ENCODE peak calls at places on chromosomes 4 and X, in five cellular contexts. D, O, L, G and H are unnamed samples.

GRCh38 chr4:101981756-101982155 is 191.2 kb downstream of the BANK1 start:
- DNase-seq in D (no peak), O (peak; percentile 10), L (no peak), G (no peak), H (peak; percentile 90)

GRCh38 chr4:75733369-75733768 is 9.0 kb downstream of the USO1 start:
- DNase-seq in D (no peak), O (no peak), L (no peak), G (no peak), H (no peak)

GRCh38 chrX:130877892-130878321 is 25.1 kb downstream of the ENOX2 start:
- DNase-seq in D (no peak), O (no peak), L (no peak), G (no peak), H (no peak)

GRCh38 chr4:16908377-16909021 is 10.1 kb upstream of the LDB2 start:
- DNase-seq in D (no peak), O (no peak), L (no peak), G (no peak), H (no peak)

GRCh38 chr4:30950737-30951136 is 230.6 kb downstream of the PCDH7 start:
- DNase-seq in D (no peak), O (no peak), L (no peak), G (no peak), H (no peak)

GRCh38 chr4:184261246-184261645 is 43.6 kb upstream of the ENPP6 start:
- DNase-seq in D (no peak), O (no peak), L (no peak), G (no peak), H (no peak)

GRCh38 chrX:118773782-118774181 is 46.4 kb downstream of the IL13RA1 start:
- DNase-seq in D (no peak), O (no peak), L (no peak), G (no peak), H (no peak)

GRCh38 chr4:52618795-52619590 is 40.1 kb downstream of the USP46 start:
- DNase-seq in D (no peak), O (no peak), L (no peak), G (no peak), H (no peak)

GRCh38 chrX:44828008-44828605 is 15.7 kb upstream of the DUSP21 start:
- DNase-seq in D (no peak), O (no peak), L (no peak), G (no peak), H (no peak)

GRCh38 chrX:154013614-154014360 is 5.9 kb downstream of the IRAK1 start:
- DNase-seq in D (no peak), O (peak; percentile 59), L (peak; percentile 62), G (no peak), H (peak; percentile 42)

GRCh38 chrX:130173190-130173895 is 1.6 kb downstream of the RAB33A start:
- DNase-seq in D (no peak), O (no peak), L (no peak), G (no peak), H (peak; percentile 60)

GRCh38 chr4:120025516-120025915 is 41.1 kb downstream of the MAD2L1 start:
- DNase-seq in D (no peak), O (no peak), L (no peak), G (no peak), H (no peak)

GRCh38 chr4:189500970-189501369 is 439.7 kb upstream of the FRG1 start:
- DNase-seq in D (no peak), O (no peak), L (no peak), G (no peak), H (no peak)

GRCh38 chr4:2269206-2269531 is 7.3 kb upstream of the MXD4 start:
- DNase-seq in D (no peak), O (peak; percentile 26), L (no peak), G (no peak), H (no peak)

GRCh38 chr4:151646322-151646721 is 114.5 kb downstream of the GATB start:
- DNase-seq in D (no peak), O (no peak), L (no peak), G (no peak), H (no peak)

GRCh38 chrX:140180585-140180984 is 215.3 kb upstream of the CXorf66 start:
- DNase-seq in D (no peak), O (no peak), L (no peak), G (no peak), H (no peak)

GRCh38 chr4:145909331-145909730 is 29.3 kb downstream of the ZNF827 start:
- DNase-seq in D (no peak), O (peak; percentile 72), L (peak; percentile 82), G (no peak), H (no peak)

GRCh38 chrX:102976793-102977495 is 39.9 kb downstream of the RAB40AL start:
- DNase-seq in D (no peak), O (no peak), L (no peak), G (no peak), H (no peak)

GRCh38 chr4:37648084-37648817 is 37.9 kb downstream of the RELL1 start:
- DNase-seq in D (no peak), O (no peak), L (no peak), G (no peak), H (no peak)

GRCh38 chr4:68407868-68408190 is 39.4 kb upstream of the TMPRSS11E start:
- DNase-seq in D (no peak), O (no peak), L (no peak), G (no peak), H (no peak)

GRCh38 chrX:78747471-78747870 is at the start of gene LPAR4:
- DNase-seq in D (no peak), O (peak; percentile 88), L (peak; percentile 22), G (no peak), H (no peak)

GRCh38 chr4:8121236-8122015 is 37.2 kb downstream of the ABLIM2 start:
- DNase-seq in D (no peak), O (no peak), L (no peak), G (no peak), H (no peak)

GRCh38 chrX:16712116-16712824 is at the start of gene CTPS2:
- DNase-seq in D (peak; percentile 11), O (peak; percentile 79), L (peak; percentile 58), G (peak; percentile 80), H (peak; percentile 27)

GRCh38 chr4:165324918-165325304 is 2.6 kb upstream of the MSMO1 start:
- DNase-seq in D (no peak), O (no peak), L (no peak), G (no peak), H (no peak)

GRCh38 chr4:42341518-42342026 is 55.7 kb upstream of the SHISA3 start:
- DNase-seq in D (no peak), O (no peak), L (no peak), G (no peak), H (no peak)

GRCh38 chr4:145828802-145829485 is 109.7 kb downstream of the ZNF827 start:
- DNase-seq in D (no peak), O (no peak), L (no peak), G (no peak), H (no peak)

GRCh38 chr4:47145630-47146029 is 114.3 kb downstream of the GABRB1 start:
- DNase-seq in D (no peak), O (no peak), L (no peak), G (no peak), H (no peak)

GRCh38 chrX:110146521-110146920 is 143.6 kb downstream of the TMEM164 start:
- DNase-seq in D (no peak), O (peak; percentile 64), L (no peak), G (no peak), H (peak; percentile 18)

GRCh38 chrX:13110427-13111324 is 66.3 kb upstream of the FAM9C start:
- DNase-seq in D (no peak), O (no peak), L (no peak), G (no peak), H (no peak)